ENCODE peak calls at places on chromosomes 5 and 9, in eight cellular contexts. One of them, this sample, is unnamed.

GRCh38 chr9:9552665-9553064 is 1060.1 kb downstream of the PTPRD start:
- DNase-seq in Calu3: no peak
- DNase-seq in pancreas: no peak
- DNase-seq in mucosa of descending colon: no peak
- DNase-seq in WTC11: no peak
- DNase-seq in transverse colon: no peak
- DNase-seq in AG10803: no peak
- DNase-seq in Panc1: no peak
- DNase-seq in this sample: no peak

GRCh38 chr5:79236364-79236969 is 536 bp downstream of the JMY start:
- DNase-seq in Panc1: no peak
- DNase-seq in Calu3: peak
- DNase-seq in transverse colon: no peak
- DNase-seq in AG10803: peak
- DNase-seq in pancreas: peak
- DNase-seq in mucosa of descending colon: no peak
- DNase-seq in WTC11: peak
- DNase-seq in this sample: no peak

GRCh38 chr5:159456722-159457462 is 126.6 kb upstream of the IL12B start:
- DNase-seq in Calu3: peak
- DNase-seq in AG10803: peak
- DNase-seq in transverse colon: no peak
- DNase-seq in Panc1: no peak
- DNase-seq in pancreas: no peak
- DNase-seq in mucosa of descending colon: no peak
- DNase-seq in WTC11: no peak
- DNase-seq in this sample: no peak

GRCh38 chr5:151862811-151863472 is 61.7 kb downstream of the GLRA1 start:
- DNase-seq in WTC11: no peak
- DNase-seq in mucosa of descending colon: no peak
- DNase-seq in Panc1: no peak
- DNase-seq in AG10803: no peak
- DNase-seq in Calu3: no peak
- DNase-seq in pancreas: no peak
- DNase-seq in transverse colon: no peak
- DNase-seq in this sample: no peak

GRCh38 chr9:85892406-85892805 is 48.5 kb upstream of the NAA35 start:
- DNase-seq in Panc1: no peak
- DNase-seq in WTC11: no peak
- DNase-seq in transverse colon: no peak
- DNase-seq in Calu3: no peak
- DNase-seq in AG10803: no peak
- DNase-seq in mucosa of descending colon: no peak
- DNase-seq in pancreas: no peak
- DNase-seq in this sample: no peak

GRCh38 chr5:113487411-113487778 is 858 bp downstream of the MCC start:
- DNase-seq in mucosa of descending colon: no peak
- DNase-seq in AG10803: peak
- DNase-seq in Calu3: no peak
- DNase-seq in transverse colon: no peak
- DNase-seq in Panc1: no peak
- DNase-seq in WTC11: peak
- DNase-seq in pancreas: no peak
- DNase-seq in this sample: no peak

GRCh38 chr5:139014726-139015125 is 139.6 kb upstream of the LRRTM2 start:
- DNase-seq in WTC11: no peak
- DNase-seq in AG10803: peak
- DNase-seq in Calu3: peak
- DNase-seq in pancreas: no peak
- DNase-seq in mucosa of descending colon: no peak
- DNase-seq in Panc1: peak
- DNase-seq in transverse colon: no peak
- DNase-seq in this sample: no peak

GRCh38 chr9:90810686-90811085 is 9.1 kb downstream of the SYK start:
- DNase-seq in transverse colon: no peak
- DNase-seq in Panc1: no peak
- DNase-seq in pancreas: no peak
- DNase-seq in mucosa of descending colon: no peak
- DNase-seq in Calu3: no peak
- DNase-seq in AG10803: no peak
- DNase-seq in WTC11: no peak
- DNase-seq in this sample: no peak

GRCh38 chr5:135320718-135321484 is 78.1 kb downstream of the MACROH2A1 start:
- DNase-seq in Panc1: no peak
- DNase-seq in AG10803: no peak
- DNase-seq in pancreas: no peak
- DNase-seq in Calu3: no peak
- DNase-seq in WTC11: no peak
- DNase-seq in mucosa of descending colon: no peak
- DNase-seq in transverse colon: no peak
- DNase-seq in this sample: no peak

GRCh38 chr5:135318924-135319323 is 80.1 kb downstream of the MACROH2A1 start:
- DNase-seq in mucosa of descending colon: no peak
- DNase-seq in transverse colon: no peak
- DNase-seq in pancreas: no peak
- DNase-seq in AG10803: no peak
- DNase-seq in Panc1: no peak
- DNase-seq in Calu3: no peak
- DNase-seq in WTC11: no peak
- DNase-seq in this sample: no peak

GRCh38 chr5:135318037-135318436 is 81.0 kb downstream of the MACROH2A1 start:
- DNase-seq in WTC11: no peak
- DNase-seq in AG10803: no peak
- DNase-seq in pancreas: no peak
- DNase-seq in mucosa of descending colon: no peak
- DNase-seq in transverse colon: no peak
- DNase-seq in Panc1: no peak
- DNase-seq in Calu3: no peak
- DNase-seq in this sample: no peak

GRCh38 chr5:135319458-135319857 is 79.6 kb downstream of the MACROH2A1 start:
- DNase-seq in Calu3: no peak
- DNase-seq in AG10803: no peak
- DNase-seq in pancreas: no peak
- DNase-seq in Panc1: no peak
- DNase-seq in WTC11: no peak
- DNase-seq in mucosa of descending colon: no peak
- DNase-seq in transverse colon: no peak
- DNase-seq in this sample: no peak

DNA sequence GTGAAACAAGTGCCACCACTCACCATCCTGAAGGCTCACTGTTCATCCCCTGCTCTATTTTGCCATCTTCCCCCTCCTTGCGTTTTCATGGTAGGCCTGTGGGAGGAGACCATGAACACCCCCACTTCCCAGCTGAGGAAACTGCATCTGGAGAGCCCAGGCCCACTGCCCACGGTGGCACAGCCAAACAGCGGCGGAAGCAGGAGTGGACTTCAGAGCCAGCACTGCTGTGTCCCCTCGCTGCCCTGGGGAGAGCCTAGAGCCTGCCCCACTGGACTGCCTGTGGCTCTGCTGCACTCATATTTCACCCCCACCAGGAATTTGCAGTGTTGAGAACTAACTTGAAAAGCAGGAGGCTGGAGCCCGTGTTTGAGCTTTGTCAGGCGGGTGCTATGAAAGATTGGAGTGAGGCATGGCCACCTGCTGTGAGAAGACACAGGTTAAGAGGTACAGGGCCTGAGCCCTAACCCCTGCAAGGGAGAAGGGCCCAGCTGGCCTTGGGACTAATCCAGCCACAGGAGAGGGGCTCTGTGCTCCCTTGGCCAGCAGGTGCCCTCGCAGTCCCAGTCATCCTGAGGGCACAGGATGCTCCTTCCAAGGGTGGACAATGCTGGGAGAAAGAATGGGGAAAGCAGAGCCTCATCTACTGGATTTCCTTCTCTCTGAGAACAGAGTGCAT is 79.0 kb downstream of the MACROH2A1 start:
- DNase-seq in Calu3: no peak
- DNase-seq in mucosa of descending colon: no peak
- DNase-seq in transverse colon: no peak
- DNase-seq in WTC11: peak
- DNase-seq in pancreas: no peak
- DNase-seq in AG10803: no peak
- DNase-seq in Panc1: no peak
- DNase-seq in this sample: no peak
- TF ChIP-seq CTCF in Calu3: no peak
- TF ChIP-seq CTCF in mucosa of descending colon: no peak
- TF ChIP-seq CTCF in transverse colon: peak
- TF ChIP-seq CTCF in WTC11: no peak
- TF ChIP-seq CTCF in pancreas: no peak
- TF ChIP-seq CTCF in AG10803: peak
- TF ChIP-seq CTCF in Panc1: no peak
- TF ChIP-seq CTCF in this sample: no peak

GRCh38 chr5:88109806-88110205 is 158.8 kb downstream of the TMEM161B start:
- DNase-seq in WTC11: no peak
- DNase-seq in AG10803: no peak
- DNase-seq in mucosa of descending colon: no peak
- DNase-seq in transverse colon: no peak
- DNase-seq in Panc1: no peak
- DNase-seq in Calu3: no peak
- DNase-seq in pancreas: no peak
- DNase-seq in this sample: no peak
- TF ChIP-seq CTCF in WTC11: no peak
- TF ChIP-seq CTCF in AG10803: no peak
- TF ChIP-seq CTCF in mucosa of descending colon: no peak
- TF ChIP-seq CTCF in transverse colon: no peak
- TF ChIP-seq CTCF in Panc1: no peak
- TF ChIP-seq CTCF in Calu3: no peak
- TF ChIP-seq CTCF in pancreas: no peak
- TF ChIP-seq CTCF in this sample: no peak

GRCh38 chr9:135804588-135805421 is 102.5 kb downstream of the CAMSAP1 start:
- DNase-seq in Panc1: no peak
- DNase-seq in WTC11: peak
- DNase-seq in Calu3: no peak
- DNase-seq in mucosa of descending colon: no peak
- DNase-seq in pancreas: no peak
- DNase-seq in AG10803: peak
- DNase-seq in transverse colon: no peak
- DNase-seq in this sample: no peak
- TF ChIP-seq CTCF in Panc1: no peak
- TF ChIP-seq CTCF in WTC11: no peak
- TF ChIP-seq CTCF in Calu3: no peak
- TF ChIP-seq CTCF in mucosa of descending colon: no peak
- TF ChIP-seq CTCF in pancreas: no peak
- TF ChIP-seq CTCF in AG10803: no peak
- TF ChIP-seq CTCF in transverse colon: no peak
- TF ChIP-seq CTCF in this sample: no peak

GRCh38 chr5:169826618-169827017 is 153.7 kb downstream of the INSYN2B start:
- DNase-seq in Panc1: no peak
- DNase-seq in pancreas: no peak
- DNase-seq in mucosa of descending colon: no peak
- DNase-seq in WTC11: peak
- DNase-seq in AG10803: no peak
- DNase-seq in transverse colon: no peak
- DNase-seq in Calu3: no peak
- DNase-seq in this sample: no peak
- TF ChIP-seq CTCF in Panc1: peak
- TF ChIP-seq CTCF in pancreas: no peak
- TF ChIP-seq CTCF in mucosa of descending colon: no peak
- TF ChIP-seq CTCF in WTC11: no peak
- TF ChIP-seq CTCF in AG10803: peak
- TF ChIP-seq CTCF in transverse colon: no peak
- TF ChIP-seq CTCF in Calu3: no peak
- TF ChIP-seq CTCF in this sample: no peak

DNA sequence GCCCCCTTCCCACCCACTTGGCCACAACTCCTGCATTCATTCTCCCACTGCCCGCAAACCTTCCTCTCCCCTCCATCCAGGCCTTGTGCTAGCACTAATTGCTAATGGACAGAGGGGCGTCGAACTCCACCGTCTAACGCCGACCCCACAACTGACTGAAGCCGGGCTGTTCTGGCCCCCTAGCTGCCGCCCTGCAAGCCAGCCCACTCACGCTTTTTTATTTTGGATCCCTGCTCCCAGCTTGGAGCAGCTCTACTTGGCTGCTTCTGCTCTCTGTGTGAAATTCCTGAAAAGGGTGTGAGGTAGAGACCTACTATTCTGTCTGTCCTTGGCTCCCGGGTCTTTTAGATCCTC is 704 bp upstream of the ASTN2 start:
- DNase-seq in AG10803: no peak
- DNase-seq in transverse colon: no peak
- DNase-seq in Calu3: no peak
- DNase-seq in mucosa of descending colon: no peak
- DNase-seq in pancreas: no peak
- DNase-seq in WTC11: no peak
- DNase-seq in Panc1: no peak
- DNase-seq in this sample: no peak
- TF ChIP-seq CTCF in AG10803: no peak
- TF ChIP-seq CTCF in transverse colon: no peak
- TF ChIP-seq CTCF in Calu3: no peak
- TF ChIP-seq CTCF in mucosa of descending colon: no peak
- TF ChIP-seq CTCF in pancreas: no peak
- TF ChIP-seq CTCF in WTC11: no peak
- TF ChIP-seq CTCF in Panc1: no peak
- TF ChIP-seq CTCF in this sample: no peak

DNA sequence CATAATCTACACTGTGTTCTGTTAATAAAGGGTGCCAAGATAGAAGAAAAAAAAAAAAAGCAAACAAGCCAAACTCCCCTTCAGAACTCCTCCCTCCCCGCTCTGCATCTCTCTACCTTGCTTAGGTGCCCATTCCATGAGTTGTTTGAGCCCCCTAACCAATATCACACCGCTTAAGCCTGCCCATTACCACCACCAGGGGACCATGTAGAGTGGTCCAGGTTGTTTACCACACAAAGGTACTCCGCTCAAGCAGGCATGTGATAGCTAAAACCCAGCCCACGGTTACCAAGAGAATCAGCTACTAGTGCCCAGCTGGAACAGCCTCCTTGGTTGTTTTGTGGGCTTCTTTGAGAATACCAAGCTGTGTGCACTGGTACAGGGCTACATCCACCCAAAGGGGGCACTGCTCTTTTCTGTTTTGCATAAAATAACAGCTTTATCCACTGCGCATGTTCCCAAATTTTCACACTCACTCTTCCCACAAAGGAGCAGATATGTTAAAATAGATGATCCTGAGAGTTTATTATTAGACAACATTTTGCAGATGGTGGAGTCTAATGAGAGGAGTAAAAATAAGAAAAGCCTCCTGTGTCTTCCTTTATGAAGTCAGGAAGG is 304.1 kb downstream of the DEPDC1B start:
- DNase-seq in mucosa of descending colon: no peak
- DNase-seq in AG10803: no peak
- DNase-seq in WTC11: peak
- DNase-seq in pancreas: no peak
- DNase-seq in Panc1: no peak
- DNase-seq in transverse colon: no peak
- DNase-seq in Calu3: no peak
- DNase-seq in this sample: no peak
- TF ChIP-seq CTCF in mucosa of descending colon: no peak
- TF ChIP-seq CTCF in AG10803: no peak
- TF ChIP-seq CTCF in WTC11: no peak
- TF ChIP-seq CTCF in pancreas: no peak
- TF ChIP-seq CTCF in Panc1: peak
- TF ChIP-seq CTCF in transverse colon: no peak
- TF ChIP-seq CTCF in Calu3: no peak
- TF ChIP-seq CTCF in this sample: no peak